ENCODE peak calls at places on chromosome 10, in ten cellular contexts. H is ovary; O is left ventricle myocardium inferior; I is heart left ventricle; G is lower lobe of right lung; X is CD8-positive, alpha-beta T cell; E is mammary epithelial cell; K is upper lobe of right lung; B is neural progenitor cell; M is PC-3. D is an unnamed sample. For H3K4me1, the result is how much of the 10 kb centered on the place peaks cover.

GRCh38 chr10:117543245-117543998 is 876 bp downstream of the EMX2 start:
- DNase-seq in O (no peak), B (peak), E (no peak), X (no peak), G (no peak), K (no peak), M (no peak), I (no peak), H (peak), D (no peak)

GRCh38 chr10:62805139-62806092 is 896 bp downstream of the ADO start:
- DNase-seq in I (peak), B (peak), E (peak), X (no peak), H (peak), K (peak), G (peak), M (peak), O (no peak), D (peak)

GRCh38 chr10:3272300-3272699 is 99.7 kb upstream of the PITRM1 start:
- DNase-seq in O (no peak), I (no peak), B (peak), K (no peak), H (no peak), X (no peak), M (no peak), G (no peak), E (no peak), D (no peak)

GRCh38 chr10:14707441-14707840 is 67.3 kb downstream of the FAM107B start:
- DNase-seq in G (no peak), E (no peak), X (no peak), H (no peak), M (no peak), I (no peak), O (no peak), K (no peak), B (peak), D (no peak)

GRCh38 chr10:26242752-26243151 is 26.2 kb downstream of the GAD2 start:
- DNase-seq in M (no peak), G (no peak), B (peak), H (no peak), I (no peak), X (no peak), K (no peak), O (no peak), E (no peak), D (no peak)

GRCh38 chr10:133292919-133293809 is 15.5 kb downstream of the TUBGCP2 start:
- DNase-seq in O (no peak), B (no peak), I (no peak), K (peak), X (no peak), E (peak), H (no peak), M (peak), G (no peak), D (no peak)

GRCh38 chr10:14325325-14325955 is 5.3 kb downstream of the FRMD4A start:
- DNase-seq in K (no peak), B (peak), H (peak), G (peak), O (peak), E (peak), M (peak), I (no peak), X (peak), D (no peak)

GRCh38 chr10:18737841-18738240 is 78.6 kb downstream of the ARL5B start:
- DNase-seq in X (no peak), B (no peak), E (no peak), H (no peak), G (no peak), K (no peak), M (peak), O (no peak), I (no peak), D (no peak)

GRCh38 chr10:33136781-33137180 is 178.8 kb upstream of the ITGB1 start:
- DNase-seq in E (peak), I (no peak), G (no peak), O (no peak), H (no peak), K (no peak), M (peak), B (no peak), X (no peak), D (no peak)

GRCh38 chr10:8815969-8816368 is 761.5 kb downstream of the GATA3 start:
- DNase-seq in X (no peak), H (no peak), K (no peak), G (no peak), B (no peak), M (no peak), O (no peak), I (no peak), E (peak), D (no peak)

GRCh38 chr10:43265799-43266721 is 805 bp downstream of the RASGEF1A start:
- DNase-seq in G (peak), X (peak), I (no peak), M (peak), K (peak), B (peak), O (no peak), H (peak), E (peak), D (no peak)

GRCh38 chr10:51386248-51386885 is 312.1 kb downstream of the PRKG1 start:
- DNase-seq in X (no peak), H (no peak), O (no peak), B (peak), E (no peak), I (no peak), G (no peak), M (peak), K (no peak), D (no peak)

GRCh38 chr10:16845248-16845647 is 28.0 kb upstream of the RSU1 start:
- DNase-seq in E (no peak), X (no peak), K (no peak), O (no peak), M (peak), H (no peak), G (no peak), I (no peak), B (no peak), D (no peak)

GRCh38 chr10:44627591-44628354 is 242.9 kb upstream of the CXCL12 start:
- DNase-seq in G (no peak), K (no peak), H (no peak), O (no peak), E (peak), M (peak), B (no peak), I (no peak), X (no peak), D (no peak)

GRCh38 chr10:34644245-34644644 is 170.9 kb downstream of the PARD3 start:
- DNase-seq in I (no peak), B (no peak), H (no peak), G (no peak), M (no peak), K (no peak), E (no peak), O (no peak), X (no peak), D (no peak)

GRCh38 chr10:83991986-83992753 is 147.1 kb upstream of the GHITM start:
- DNase-seq in O (no peak), E (peak), K (no peak), B (peak), I (no peak), G (no peak), M (no peak), H (no peak), X (no peak), D (no peak)

GRCh38 chr10:86693721-86694369 is 25.5 kb downstream of the LDB3 start:
- DNase-seq in H (peak), K (no peak), M (peak), E (no peak), G (no peak), I (no peak), B (peak), X (peak), O (no peak), D (no peak)

GRCh38 chr10:93573051-93573909 is 6.8 kb downstream of the FFAR4 start:
- DNase-seq in G (peak), H (no peak), I (peak), X (no peak), M (no peak), O (peak), K (peak), B (no peak), E (peak), D (peak)

GRCh38 chr10:121813211-121813812 is 114.5 kb downstream of the ATE1 start:
- DNase-seq in G (no peak), X (no peak), O (no peak), I (no peak), B (no peak), K (no peak), H (no peak), E (no peak), M (no peak), D (no peak)

GRCh38 chr10:47164800-47165128 is 135.2 kb upstream of the GDF10 start:
- DNase-seq in X (no peak), K (no peak), B (no peak), O (no peak), I (no peak), H (no peak), E (no peak), M (peak), G (no peak), D (no peak)

GRCh38 chr10:11158080-11158479 is 140.4 kb downstream of the CELF2 start:
- DNase-seq in O (no peak), X (no peak), G (no peak), K (no peak), M (no peak), E (no peak), I (no peak), H (no peak), B (no peak), D (no peak)

GRCh38 chr10:11160982-11161554 is 143.4 kb downstream of the CELF2 start:
- DNase-seq in X (no peak), E (no peak), K (no peak), G (no peak), I (no peak), O (no peak), M (no peak), B (no peak), H (no peak), D (no peak)

GRCh38 chr10:11161910-11162309 is 144.2 kb downstream of the CELF2 start:
- DNase-seq in M (no peak), O (no peak), E (no peak), I (no peak), H (no peak), K (no peak), X (no peak), G (no peak), B (no peak), D (no peak)

GRCh38 chr10:11157292-11158052 is 139.8 kb downstream of the CELF2 start:
- DNase-seq in K (no peak), X (no peak), H (no peak), B (no peak), G (no peak), M (no peak), O (no peak), E (no peak), I (no peak), D (no peak)

DNA sequence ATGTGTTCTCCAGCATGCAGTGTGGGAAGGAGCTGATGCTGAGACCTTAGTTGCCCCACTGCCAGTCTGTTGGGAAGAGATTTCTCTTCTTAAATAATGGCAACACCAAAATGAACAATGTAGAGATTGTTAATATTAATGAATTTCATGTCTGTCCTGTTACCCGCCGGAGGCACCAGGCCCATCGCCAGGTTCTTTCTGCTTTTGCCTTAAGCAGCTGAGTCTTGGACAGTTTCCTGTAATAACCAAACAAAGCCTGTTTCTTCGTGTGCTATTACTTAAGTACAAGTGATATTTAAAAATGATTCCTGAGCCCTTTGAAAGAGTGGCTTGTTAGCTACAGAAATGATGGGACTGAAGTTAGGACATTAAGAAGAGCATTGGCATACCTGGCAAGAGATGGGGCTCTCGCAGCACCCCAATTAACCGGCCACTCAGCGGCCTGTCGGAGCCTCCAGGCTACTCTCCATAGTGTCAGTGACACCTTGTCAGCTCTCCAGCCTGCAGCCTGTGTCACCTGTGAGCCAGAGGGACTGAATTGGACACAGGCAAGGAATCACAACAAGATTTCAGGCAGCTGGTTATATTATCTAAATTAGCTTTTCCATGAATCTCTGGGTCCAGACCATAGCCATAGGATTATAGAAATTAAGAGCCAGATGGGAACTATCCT is 142.0 kb downstream of the CELF2 start:
- DNase-seq in G (no peak), H (no peak), I (no peak), E (no peak), B (no peak), K (no peak), O (no peak), M (no peak), X (no peak), D (no peak)
- H3K27ac ChIP-seq in G (no peak), H (no peak), I (no peak), E (no peak), B (no peak), K (no peak), O (peak), M (no peak), X (no peak), D (peak)

GRCh38 chr10:22669163-22669711 is 45.1 kb downstream of the PIP4K2A start:
- DNase-seq in K (no peak), B (no peak), G (no peak), M (no peak), E (no peak), X (no peak), H (no peak), I (no peak), O (no peak), D (no peak)
- H3K4me1 ChIP-seq in K (under half), B (under half), G (under half), M (under half), E (under half), X (half or more), H (under half), I (under half), O (under half), D (under half)

GRCh38 chr10:90148121-90148855 is 446.9 kb downstream of the KIF20B start:
- DNase-seq in M (peak), G (no peak), E (peak), H (no peak), O (no peak), I (no peak), X (no peak), K (no peak), B (peak), D (no peak)
- TF ChIP-seq CTCF in M (peak), G (peak), E (peak), H (no peak), O (peak), I (peak), X (no peak), K (peak), B (peak), D (peak)

DNA sequence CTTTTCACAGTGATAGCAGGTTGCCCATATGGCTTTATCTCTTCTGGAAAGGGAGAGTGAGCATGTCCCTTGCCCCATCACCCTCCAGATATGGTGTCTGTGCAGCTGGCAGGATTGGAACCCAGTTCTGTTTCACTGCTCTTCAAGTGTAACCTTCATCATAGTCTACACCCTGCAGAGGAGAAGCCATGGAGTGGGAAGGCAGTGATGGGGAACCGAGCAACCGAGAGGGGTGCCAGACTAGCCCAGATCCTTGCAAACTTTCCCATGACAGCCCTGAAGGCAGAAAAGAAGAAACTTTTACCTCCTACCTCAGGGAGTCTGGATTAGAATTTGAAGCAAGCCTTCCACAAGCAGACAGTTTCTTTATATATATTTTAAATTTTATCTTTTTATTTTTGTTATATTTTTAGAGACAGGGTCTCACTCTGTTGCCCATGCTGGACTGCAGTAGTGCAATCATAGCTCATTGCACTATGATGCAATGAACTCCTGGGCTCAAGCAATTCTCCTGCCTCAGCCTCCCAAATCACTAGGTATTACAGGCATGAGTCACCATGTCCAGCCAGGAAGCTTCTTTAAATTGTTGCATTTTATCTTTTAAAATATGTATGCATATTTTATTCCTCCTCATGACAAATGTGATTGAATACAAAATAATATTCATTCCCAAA is 133.3 kb downstream of the KCNMA1 start:
- DNase-seq in K (no peak), G (no peak), X (no peak), I (no peak), H (no peak), M (no peak), E (no peak), B (no peak), O (no peak), D (no peak)
- H3K27ac ChIP-seq in K (no peak), G (no peak), X (no peak), I (no peak), H (no peak), M (peak), E (peak), B (no peak), O (no peak), D (no peak)

D was measured in tibial artery.